ENCODE peak calls at places on chromosomes 3 and 15, in ten cellular contexts. D is transverse colon; T is fibroblast of lung; W is mesendoderm; C is MM.1S; N is cardiac muscle cell; F is upper lobe of right lung; M is CD4-positive, CD25-positive, alpha-beta regulatory T cell; V is A549; P is colonic mucosa. O is an unnamed sample. For H3K4me1, the result is how much of the 10 kb centered on the place peaks cover.

GRCh38 chr3:16076564-16076963 is 97.9 kb upstream of the GALNT15 start:
- DNase-seq in D (no peak), F (no peak), N (no peak), V (no peak), T (no peak), M (no peak), C (no peak), W (no peak), P (no peak), O (no peak)

GRCh38 chr3:5298453-5298852 is 110.9 kb downstream of the EDEM1 start:
- DNase-seq in W (no peak), P (no peak), V (no peak), T (no peak), F (no peak), C (peak), D (no peak), N (no peak), M (no peak), O (no peak)

GRCh38 chr3:48034000-48034516 is 17.8 kb upstream of the MAP4 start:
- DNase-seq in W (peak), C (peak), T (peak), F (no peak), D (no peak), N (peak), V (no peak), P (no peak), M (no peak), O (no peak)

GRCh38 chr3:189270248-189270832 is 98.6 kb downstream of the TPRG1 start:
- DNase-seq in W (peak), N (peak), F (peak), T (peak), D (peak), M (no peak), V (peak), C (peak), P (peak), O (peak)

GRCh38 chr15:40006646-40007045 is 32.3 kb downstream of the SRP14 start:
- DNase-seq in F (no peak), T (peak), D (no peak), N (no peak), P (no peak), M (no peak), W (no peak), C (no peak), V (no peak), O (no peak)

GRCh38 chr3:78736863-78737262 is 1030.9 kb downstream of the ROBO1 start:
- DNase-seq in M (no peak), V (peak), P (no peak), C (no peak), F (no peak), W (no peak), N (peak), T (no peak), D (no peak), O (no peak)

GRCh38 chr3:105367406-105368213 is 901 bp downstream of the ALCAM start:
- DNase-seq in V (peak), P (peak), M (peak), T (peak), F (peak), D (peak), W (peak), N (peak), C (peak), O (peak)

GRCh38 chr15:70196314-70197291 is 98.9 kb upstream of the TLE3 start:
- DNase-seq in P (no peak), V (no peak), C (peak), N (peak), F (peak), W (peak), M (peak), D (peak), T (peak), O (peak)

GRCh38 chr15:51750942-51751686 is at the start of gene TMOD2:
- DNase-seq in C (peak), T (peak), P (peak), D (peak), F (peak), W (peak), V (peak), M (peak), N (peak), O (peak)

GRCh38 chr15:25173241-25174028 is 218.6 kb downstream of the SNRPN start:
- DNase-seq in N (no peak), T (no peak), M (no peak), V (no peak), C (no peak), P (peak), D (no peak), W (no peak), F (peak), O (peak)

GRCh38 chr3:100210777-100211145 is 50.0 kb upstream of the TBC1D23 start:
- DNase-seq in T (peak), C (peak), F (no peak), D (no peak), M (no peak), N (peak), V (no peak), P (no peak), W (peak), O (no peak)

GRCh38 chr3:100075731-100076543 is 38.4 kb downstream of the FILIP1L start:
- DNase-seq in W (peak), F (no peak), V (no peak), D (no peak), N (no peak), C (no peak), M (no peak), P (no peak), T (no peak), O (no peak)

GRCh38 chr3:123258359-123258758 is 56.6 kb downstream of the SEC22A start:
- DNase-seq in D (no peak), V (no peak), N (no peak), T (no peak), F (no peak), W (no peak), P (no peak), M (no peak), C (no peak), O (no peak)

GRCh38 chr3:150169279-150169970 is 198.7 kb upstream of the PFN2 start:
- DNase-seq in W (no peak), N (no peak), F (no peak), D (no peak), M (no peak), C (no peak), T (no peak), V (no peak), P (no peak), O (no peak)

GRCh38 chr3:137347817-137348368 is 390.1 kb downstream of the IL20RB start:
- DNase-seq in T (no peak), N (no peak), P (no peak), C (no peak), W (peak), F (no peak), M (no peak), D (no peak), V (no peak), O (no peak)

GRCh38 chr3:112681822-112682325 is 40.9 kb upstream of the CCDC80 start:
- DNase-seq in V (no peak), P (no peak), D (no peak), C (no peak), F (no peak), W (no peak), N (peak), T (peak), M (no peak), O (no peak)

GRCh38 chr3:66398228-66399025 is 102.4 kb downstream of the LRIG1 start:
- DNase-seq in W (peak), C (no peak), N (no peak), M (no peak), T (peak), P (no peak), D (no peak), V (no peak), F (no peak), O (no peak)

GRCh38 chr15:33547876-33548275 is 237.1 kb downstream of the RYR3 start:
- DNase-seq in D (no peak), F (no peak), W (peak), N (peak), V (peak), C (peak), M (no peak), T (peak), P (no peak), O (no peak)

GRCh38 chr15:79140846-79141570 is 50.4 kb upstream of the RASGRF1 start:
- DNase-seq in M (no peak), D (no peak), N (no peak), V (no peak), F (no peak), T (no peak), C (no peak), P (no peak), W (no peak), O (no peak)

GRCh38 chr3:174170248-174170647 is 688.9 kb upstream of the NAALADL2 start:
- DNase-seq in M (no peak), T (no peak), F (no peak), P (no peak), V (no peak), W (peak), C (no peak), D (no peak), N (no peak), O (no peak)

GRCh38 chr3:152321806-152322377 is 53.2 kb downstream of the MBNL1 start:
- DNase-seq in T (no peak), C (no peak), N (no peak), V (no peak), D (no peak), M (no peak), W (no peak), F (no peak), P (no peak), O (no peak)

GRCh38 chr3:152323834-152324233 is 55.1 kb downstream of the MBNL1 start:
- DNase-seq in N (no peak), C (peak), F (no peak), D (no peak), V (no peak), W (no peak), P (no peak), T (no peak), M (no peak), O (no peak)

GRCh38 chr3:152328841-152329240 is 60.1 kb downstream of the MBNL1 start:
- DNase-seq in P (no peak), C (no peak), W (peak), N (peak), T (peak), D (no peak), F (no peak), M (no peak), V (peak), O (no peak)

GRCh38 chr3:152322756-152323155 is 54.0 kb downstream of the MBNL1 start:
- DNase-seq in W (no peak), M (no peak), T (peak), N (peak), D (no peak), C (peak), F (no peak), V (no peak), P (no peak), O (no peak)

DNA sequence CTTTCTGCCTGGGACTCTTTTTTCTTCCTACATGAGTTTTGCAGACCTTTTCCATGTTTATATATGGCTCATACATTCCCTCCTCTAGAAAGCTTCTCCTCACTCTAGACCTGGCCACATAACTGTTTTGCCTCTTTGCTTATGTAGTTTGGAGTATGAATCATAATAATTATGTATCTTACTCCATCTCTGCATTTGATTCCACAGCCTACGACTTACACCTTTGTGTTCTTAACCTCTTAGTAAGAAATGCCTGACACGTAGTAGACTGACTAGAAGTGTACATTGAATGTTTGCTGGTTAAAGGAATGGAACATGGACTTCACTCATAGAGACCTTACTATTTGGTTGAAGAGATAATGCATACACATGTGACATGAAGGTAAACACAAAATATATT is 56.4 kb downstream of the MBNL1 start:
- DNase-seq in T (no peak), V (no peak), P (no peak), C (no peak), D (no peak), F (no peak), W (no peak), N (no peak), M (no peak), O (no peak)
- H3K4me1 ChIP-seq in T (under half), V (half or more), P (under half), C (half or more), D (under half), F (half or more), W (under half), N (under half), M (half or more), O (under half)

GRCh38 chr3:120080836-120081235 is 13.4 kb downstream of the GSK3B start:
- DNase-seq in F (no peak), M (no peak), D (no peak), T (no peak), V (no peak), N (no peak), C (no peak), W (no peak), P (no peak), O (no peak)
- H3K4me1 ChIP-seq in F (under half), M (under half), D (under half), T (under half), V (under half), N (under half), C (under half), W (under half), P (under half), O (under half)

DNA sequence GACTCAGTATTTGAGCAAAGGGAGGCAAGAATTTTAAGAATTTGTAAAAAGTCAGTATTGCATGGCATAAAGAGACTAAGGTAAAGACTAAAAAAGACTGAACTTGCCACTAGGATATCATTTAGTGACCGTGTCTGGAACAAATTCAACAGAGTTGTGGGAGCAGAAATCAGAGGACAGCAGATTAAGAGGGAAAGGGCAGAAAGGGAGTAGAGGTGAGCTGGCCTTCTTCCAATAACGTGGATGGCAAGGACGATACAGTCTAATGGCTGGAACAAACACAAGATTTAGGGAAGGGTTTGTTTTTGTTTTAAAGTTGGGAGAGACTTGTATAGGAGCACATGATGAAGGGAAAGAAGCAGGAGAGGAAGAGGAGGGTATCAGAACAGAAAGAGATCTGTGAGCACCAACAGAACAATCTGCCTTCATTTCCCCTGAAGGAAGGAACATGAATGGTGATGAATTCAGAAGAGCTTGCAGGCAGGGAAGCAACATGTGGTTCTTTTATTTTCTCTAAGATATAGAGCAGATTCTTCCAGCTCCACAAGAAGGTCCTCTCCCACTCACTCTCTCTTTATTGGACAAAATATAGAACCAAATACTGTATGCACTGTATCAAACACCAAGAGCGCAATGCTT is 8.6 kb downstream of the VGLL4 start:
- DNase-seq in D (no peak), F (no peak), M (no peak), T (no peak), V (no peak), C (no peak), P (no peak), N (no peak), W (no peak), O (no peak)
- H3K4me1 ChIP-seq in D (under half), F (half or more), M (under half), T (under half), V (under half), C (under half), P (under half), N (half or more), W (under half), O (under half)

GRCh38 chr3:51106242-51106876 is 278.7 kb upstream of the MANF start:
- DNase-seq in D (no peak), M (no peak), T (no peak), V (no peak), F (no peak), C (no peak), P (no peak), W (no peak), N (no peak), O (no peak)

DNA sequence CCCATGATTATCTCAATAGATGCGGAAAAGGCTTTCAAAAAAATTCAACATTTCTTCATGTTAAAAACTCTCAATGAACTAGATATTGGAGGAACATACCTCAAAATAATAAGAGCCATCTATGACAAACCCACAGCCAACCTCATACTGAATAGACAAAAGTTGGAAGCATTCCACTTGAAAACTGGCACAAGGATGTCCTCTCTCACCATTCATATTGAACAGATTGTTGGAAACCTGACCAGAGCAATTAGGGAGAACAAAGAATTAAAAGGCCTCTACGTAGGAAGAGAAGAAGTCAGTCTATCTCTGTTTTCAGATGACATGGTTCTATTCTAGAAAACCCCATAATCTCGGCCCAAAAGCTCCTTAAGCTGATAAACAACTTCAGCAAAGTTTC is 274.5 kb upstream of the MANF start:
- DNase-seq in M (no peak), W (no peak), D (no peak), V (no peak), C (no peak), N (no peak), P (no peak), T (no peak), F (no peak), O (no peak)
- H3K4me1 ChIP-seq in M (under half), W (under half), D (under half), V (under half), C (under half), N (under half), P (under half), T (under half), F (under half), O (under half)

DNA sequence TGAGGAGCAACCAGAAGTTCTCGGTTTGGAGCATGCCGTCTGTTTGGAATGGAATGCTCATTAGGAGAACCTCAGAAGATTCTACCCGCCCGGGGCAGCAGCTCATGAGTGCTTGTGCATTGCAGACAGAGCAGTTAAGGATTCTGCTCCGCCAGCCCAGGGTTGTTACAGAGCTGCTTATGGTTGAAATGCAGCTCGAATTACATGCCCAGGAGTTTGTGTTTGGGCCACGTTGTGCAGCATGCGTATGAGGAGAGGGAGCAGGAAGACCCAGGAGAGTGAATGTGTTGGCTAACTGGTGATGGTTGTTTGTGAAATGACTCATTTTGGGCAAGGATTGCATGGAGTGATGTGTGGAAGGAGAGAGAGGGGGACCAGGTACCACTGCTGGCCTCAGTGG is 9.0 kb downstream of the FGD5 start:
- DNase-seq in W (no peak), T (no peak), C (no peak), M (no peak), P (no peak), N (no peak), F (no peak), V (no peak), D (no peak), O (no peak)
- H3K4me1 ChIP-seq in W (under half), T (under half), C (under half), M (under half), P (under half), N (under half), F (under half), V (under half), D (under half), O (under half)

O was measured in prostate gland.